ENCODE peak calls at places on chromosomes 7 and 10, in eight cellular contexts. K is PC-3; E is CD8-positive, alpha-beta T cell; U is upper lobe of left lung; N is uterus; H is mammary epithelial cell; S is ascending aorta; X is psoas muscle. W is an unnamed sample.

GRCh38 chr7:44791278-44792219 is 4.9 kb upstream of the PPIA start:
- DNase-seq in X (no peak), K (no peak), U (no peak), S (no peak), N (no peak), E (no peak), H (no peak), W (no peak)

GRCh38 chr7:5682889-5683670 is 98.4 kb downstream of the RNF216 start:
- DNase-seq in H (no peak), N (no peak), K (no peak), S (no peak), E (no peak), U (no peak), X (no peak), W (no peak)

GRCh38 chr10:97475936-97476594 is 22.2 kb downstream of the MMS19 start:
- DNase-seq in X (no peak), S (no peak), H (peak; percentile 41), U (no peak), K (no peak), E (no peak), N (no peak), W (no peak)

GRCh38 chr10:77794256-77795142 is 132.1 kb downstream of the DLG5 start:
- DNase-seq in E (no peak), H (no peak), K (no peak), S (no peak), U (no peak), N (no peak), X (peak; percentile 23), W (no peak)

GRCh38 chr7:135979674-135980660 is 2.8 kb upstream of the MTPN start:
- DNase-seq in N (no peak), S (no peak), U (no peak), K (peak; percentile 33), H (peak; percentile 33), X (no peak), E (no peak), W (no peak)

GRCh38 chr10:97574374-97575100 is 2.0 kb downstream of the ANKRD2 start:
- DNase-seq in K (peak; percentile 95), N (no peak), H (peak; percentile 90), S (peak; percentile 57), U (no peak), X (peak; percentile 91), E (no peak), W (peak; percentile 51)

GRCh38 chr7:27134392-27134791 is 3.8 kb upstream of the HOXA4 start:
- DNase-seq in K (peak; percentile 89), U (no peak), E (no peak), H (peak; percentile 98), S (no peak), X (no peak), N (peak; percentile 59), W (no peak)

GRCh38 chr7:155974186-155974897 is 162.1 kb upstream of the SHH start:
- DNase-seq in S (no peak), K (no peak), U (no peak), E (no peak), X (no peak), H (no peak), N (no peak), W (no peak)

GRCh38 chr7:322111-322671 is 32.2 kb downstream of the FOXL3 start:
- DNase-seq in H (peak; percentile 48), E (peak; percentile 76), N (peak; percentile 75), X (peak; percentile 85), U (peak; percentile 98), K (peak; percentile 81), S (no peak), W (peak; percentile 84)

GRCh38 chr10:117609095-117609821 is 66.7 kb downstream of the EMX2 start:
- DNase-seq in S (no peak), E (no peak), U (no peak), X (peak; percentile 72), H (peak; percentile 70), N (peak; percentile 66), K (peak; percentile 93), W (no peak)

DNA sequence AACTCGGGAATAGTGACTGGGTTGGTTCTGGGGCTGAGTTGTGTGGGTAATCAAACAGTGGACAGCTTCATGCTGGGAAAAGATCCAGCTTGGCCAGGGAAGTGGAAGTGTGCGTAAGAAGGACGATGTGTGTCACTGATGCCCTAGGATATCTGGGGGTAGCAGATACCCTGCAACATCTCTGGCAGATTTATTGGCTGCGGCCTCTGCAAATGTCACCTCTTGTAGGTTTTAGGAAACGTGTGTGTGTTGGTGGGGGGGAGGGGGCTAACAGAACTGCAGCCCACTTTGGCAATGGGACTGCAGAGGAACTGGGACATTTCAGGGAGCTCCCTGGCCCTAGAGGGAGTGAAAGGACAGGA is 965 bp upstream of the AGAP3 start:
- DNase-seq in H (no peak), N (peak; percentile 20), X (no peak), E (no peak), K (no peak), U (no peak), S (no peak), W (no peak)
- H3K4me1 ChIP-seq in H (peaks cover 53% of the 10 kb centered on the region), N (no peaks in the 10 kb centered on the region), X (peaks cover 48% of the 10 kb centered on the region), E (peaks cover 60% of the 10 kb centered on the region), K (peaks cover 55% of the 10 kb centered on the region), U (peaks cover 61% of the 10 kb centered on the region), S (peaks cover 51% of the 10 kb centered on the region), W (peaks cover 44% of the 10 kb centered on the region)

GRCh38 chr10:126459032-126459831 is 71.0 kb upstream of the ADAM12 start:
- DNase-seq in X (no peak), S (no peak), K (peak; percentile 43), N (no peak), E (no peak), U (peak; percentile 64), H (no peak), W (no peak)
- TF ChIP-seq CTCF in X (no peak), S (no peak), K (no peak), N (no peak), E (no peak), U (no peak), H (no peak), W (no peak)

GRCh38 chr7:7246223-7246622 is 63.9 kb downstream of the C1GALT1 start:
- DNase-seq in U (no peak), K (no peak), H (no peak), N (no peak), X (no peak), S (no peak), E (no peak), W (no peak)
- H3K4me1 ChIP-seq in U (no peaks in the 10 kb centered on the region), K (peaks cover 8% of the 10 kb centered on the region), H (no peaks in the 10 kb centered on the region), N (no peaks in the 10 kb centered on the region), X (no peaks in the 10 kb centered on the region), S (no peaks in the 10 kb centered on the region), E (peaks cover 3% of the 10 kb centered on the region), W (no peaks in the 10 kb centered on the region)

DNA sequence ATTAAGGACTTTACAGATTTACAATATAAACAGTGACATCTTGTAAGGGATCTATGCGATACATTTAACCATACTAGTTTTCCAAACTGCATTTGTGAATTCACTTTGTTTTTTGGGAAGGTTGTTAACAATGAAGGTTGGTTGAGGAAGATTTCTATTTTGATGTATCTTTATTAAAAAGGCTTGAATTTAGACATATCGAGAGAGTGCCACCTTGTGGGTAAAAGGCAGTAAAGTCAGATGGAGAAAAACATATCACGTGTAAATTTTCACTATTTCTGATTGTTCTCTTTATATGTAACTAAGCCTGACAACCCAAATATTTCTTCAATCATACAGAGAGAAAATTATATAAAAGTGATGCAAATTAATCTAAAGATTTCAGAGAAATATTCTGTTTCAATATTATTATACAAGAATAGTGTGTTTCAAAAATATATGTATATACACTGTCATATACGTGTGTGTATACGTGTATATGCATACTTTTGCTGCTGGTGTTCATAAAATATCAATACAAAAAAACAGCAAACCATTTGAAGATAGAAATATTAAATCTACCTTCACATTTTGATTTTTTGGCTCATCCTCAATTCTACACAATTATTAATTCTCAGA is 988.6 kb downstream of the SORCS1 start:
- DNase-seq in N (no peak), S (no peak), U (no peak), X (no peak), E (no peak), K (peak; percentile 55), H (peak; percentile 8), W (no peak)
- TF ChIP-seq CTCF in N (no peak), S (no peak), U (peak; percentile 14), X (peak; percentile 11), E (no peak), K (peak; percentile 67), H (peak; percentile 64), W (no peak)

W was measured in mucosa of descending colon.